ENCODE peak calls at places on chromosomes 2 and 18, in four cellular contexts. X is cardiac muscle cell, Y is choroid plexus epithelial cell, C is A549. Q is an unnamed sample.

GRCh38 chr2:1925516-1925915 is 181.2 kb upstream of the PXDN start:
- DNase-seq in X (no peak), Y (no peak), C (no peak), Q (no peak)

GRCh38 chr2:25891672-25892071 is 13.4 kb upstream of the ASXL2 start:
- DNase-seq in X (no peak), Y (no peak), C (no peak), Q (no peak)

GRCh38 chr18:9613550-9614400 is 584 bp downstream of the PPP4R1 start:
- DNase-seq in X (peak), C (no peak), Y (peak), Q (peak)

GRCh38 chr2:88903744-88904353 is 212.4 kb downstream of the RPIA start:
- DNase-seq in C (peak), X (peak), Y (peak), Q (peak)

GRCh38 chr2:235106874-235107639 is 155.2 kb downstream of the SH3BP4 start:
- DNase-seq in Y (peak), C (peak), X (peak), Q (peak)

GRCh38 chr2:68828887-68829708 is 42.1 kb downstream of the BMP10 start:
- DNase-seq in Y (peak), X (peak), C (peak), Q (peak)

GRCh38 chr2:140929866-140930265 is 1201.0 kb downstream of the LRP1B start:
- DNase-seq in C (no peak), X (no peak), Y (peak), Q (no peak)

GRCh38 chr2:7835693-7836680 is 845.9 kb upstream of the ID2 start:
- DNase-seq in Y (no peak), C (no peak), X (no peak), Q (no peak)

GRCh38 chr2:219570194-219570923 is 980 bp downstream of the OBSL1 start:
- DNase-seq in Y (no peak), X (peak), C (peak), Q (peak)

GRCh38 chr2:200310545-200310971 is 4.1 kb downstream of the SPATS2L start:
- DNase-seq in X (no peak), C (no peak), Y (peak), Q (peak)

GRCh38 chr2:127217470-127218325 is 2.4 kb downstream of the CYP27C1 start:
- DNase-seq in C (peak), Y (no peak), X (no peak), Q (peak)

GRCh38 chr2:127220102-127220806 is at the start of gene CYP27C1:
- DNase-seq in Y (peak), X (peak), C (peak), Q (no peak)

GRCh38 chr2:127220807-127221527 is 868 bp upstream of the CYP27C1 start:
- DNase-seq in Y (peak), C (peak), X (peak), Q (no peak)

GRCh38 chr2:127219716-127220090 is 396 bp downstream of the CYP27C1 start:
- DNase-seq in Y (peak), X (peak), C (peak), Q (peak)

GRCh38 chr2:127218843-127219715 is 1.0 kb downstream of the CYP27C1 start:
- DNase-seq in Y (no peak), X (peak), C (peak), Q (no peak)
- H3K4me3 ChIP-seq in Y (peak), X (peak), C (peak), Q (peak)

GRCh38 chr2:119495948-119496347 is 28.3 kb downstream of the SCTR start:
- DNase-seq in X (no peak), Y (no peak), C (no peak), Q (no peak)

GRCh38 chr2:119491776-119492525 is 32.3 kb downstream of the SCTR start:
- DNase-seq in C (peak), X (peak), Y (peak), Q (peak)

GRCh38 chr2:119496682-119497081 is 27.6 kb downstream of the SCTR start:
- DNase-seq in Y (no peak), X (no peak), C (no peak), Q (no peak)

GRCh38 chr2:119490653-119491195 is 33.6 kb downstream of the SCTR start:
- DNase-seq in C (no peak), Y (no peak), X (no peak), Q (peak)

GRCh38 chr2:119494163-119494790 is 30.0 kb downstream of the SCTR start:
- DNase-seq in C (no peak), Y (no peak), X (no peak), Q (no peak)
- TF ChIP-seq CTCF in C (no peak), Y (no peak), X (no peak), Q (no peak)

GRCh38 chr2:43170733-43171101 is 55.7 kb downstream of the ZFP36L2 start:
- DNase-seq in Y (no peak), X (no peak), C (no peak), Q (no peak)

GRCh38 chr2:43168016-43168369 is 58.4 kb downstream of the ZFP36L2 start:
- DNase-seq in C (no peak), Y (no peak), X (no peak), Q (no peak)

GRCh38 chr2:43169987-43170732 is 56.2 kb downstream of the ZFP36L2 start:
- DNase-seq in Y (no peak), C (no peak), X (peak), Q (no peak)

GRCh38 chr2:43171789-43172188 is 54.6 kb downstream of the ZFP36L2 start:
- DNase-seq in Y (peak), C (no peak), X (peak), Q (no peak)

DNA sequence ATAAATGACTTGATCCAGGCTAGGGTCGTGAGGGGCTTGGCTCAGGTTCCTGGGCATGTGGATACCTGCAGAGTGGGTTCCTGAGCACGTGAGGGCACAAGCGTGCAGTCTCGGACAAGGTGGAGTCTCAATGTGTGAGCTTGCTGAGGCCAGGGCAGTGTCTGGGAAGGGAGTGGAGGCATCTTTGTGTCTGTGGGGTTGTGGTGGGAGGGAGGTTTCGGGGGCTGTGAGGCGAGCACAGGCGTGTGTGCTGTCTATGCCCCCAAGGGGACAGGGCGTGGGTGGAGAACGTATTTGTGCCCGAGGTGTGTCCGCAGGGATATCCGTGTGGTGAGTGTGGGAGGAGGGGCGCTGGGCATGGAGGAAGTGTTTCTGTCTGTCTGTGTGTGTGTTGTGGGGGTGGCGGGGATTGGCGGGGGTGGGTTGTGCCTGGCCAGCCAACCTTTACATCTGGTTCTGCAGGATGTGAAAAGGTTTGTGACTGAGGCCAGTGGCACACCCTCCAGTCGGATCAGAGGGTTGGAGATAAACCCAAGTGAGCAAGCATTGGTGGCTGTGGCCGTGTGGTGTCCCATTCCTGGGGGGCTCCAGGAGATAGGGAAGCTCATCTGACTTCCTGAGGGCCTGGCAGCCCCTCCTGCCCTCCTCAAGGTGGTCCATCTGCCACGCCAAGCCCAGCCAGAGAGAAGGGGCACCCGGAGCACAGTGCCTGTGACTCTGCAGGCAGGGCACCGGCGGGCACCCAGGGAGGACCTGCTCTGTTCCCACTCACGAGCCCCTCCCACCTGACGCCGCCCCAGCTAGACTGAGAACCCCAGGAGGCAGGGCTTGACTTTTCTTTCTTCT is 57.1 kb downstream of the ZFP36L2 start:
- DNase-seq in C (no peak), Y (no peak), X (no peak), Q (peak)
- H3K4me3 ChIP-seq in C (peak), Y (no peak), X (no peak), Q (no peak)

GRCh38 chr18:21897811-21898210 is 157.2 kb downstream of the MIB1 start:
- DNase-seq in C (peak), Y (peak), X (peak), Q (peak)
- TF ChIP-seq CTCF in C (peak), Y (peak), X (peak), Q (peak)

Q was measured in epithelial cell of esophagus.